ENCODE peak calls at places on chromosomes 12 and 14, in ten cellular contexts. D is putamen; X is stimulated activated CD4-positive, alpha-beta T cell treated with anti-CD3 and anti-CD28 coated beads, Interleukin-2, amount 100 ng/mL, for 4 hours; A is HT-29; M is foreskin fibroblast; I is mesenchymal stem cell; Y is choroid plexus epithelial cell; R is nephron progenitor cell; C is activated CD4-positive, alpha-beta T cell treated with anti-CD3 and anti-CD28 coated beads, Interleukin-2, amount 50 U/mL, for 24 hours; Q is T-helper 2 cell. T is an unnamed sample.

GRCh38 chr12:109291117-109291516 is 18.0 kb downstream of the FOXN4 start:
- DNase-seq in D (no peak), X (no peak), A (no peak), M (no peak), I (no peak), Y (no peak), R (no peak), C (no peak), Q (no peak), T (no peak)

GRCh38 chr14:47674546-47675238 is 713 bp downstream of the MDGA2 start:
- DNase-seq in D (no peak), X (no peak), A (no peak), M (no peak), I (peak), Y (peak), R (peak), C (no peak), Q (no peak), T (no peak)

GRCh38 chr12:30197392-30198047 is 413.8 kb upstream of the TMTC1 start:
- DNase-seq in D (no peak), X (no peak), A (no peak), M (peak), I (peak), Y (peak), R (no peak), C (no peak), Q (no peak), T (no peak)

GRCh38 chr12:54146506-54147145 is 42.2 kb downstream of the SMUG1 start:
- DNase-seq in D (no peak), X (no peak), A (no peak), M (no peak), I (no peak), Y (no peak), R (peak), C (no peak), Q (no peak), T (no peak)

GRCh38 chr14:78950654-78951053 is 780.5 kb downstream of the NRXN3 start:
- DNase-seq in D (no peak), X (no peak), A (no peak), M (peak), I (peak), Y (peak), R (no peak), C (no peak), Q (no peak), T (peak)

GRCh38 chr14:55297611-55298323 is 26.5 kb downstream of the FBXO34 start:
- DNase-seq in D (no peak), X (peak), A (peak), M (no peak), I (no peak), Y (no peak), R (no peak), C (no peak), Q (peak), T (no peak)

GRCh38 chr12:95532851-95533250 is 18.4 kb downstream of the USP44 start:
- DNase-seq in D (no peak), X (no peak), A (no peak), M (peak), I (no peak), Y (peak), R (no peak), C (no peak), Q (no peak), T (peak)

GRCh38 chr12:1171657-1172056 is 180.6 kb downstream of the ERC1 start:
- DNase-seq in D (no peak), X (no peak), A (peak), M (no peak), I (peak), Y (peak), R (peak), C (no peak), Q (no peak), T (no peak)

GRCh38 chr14:103078860-103079587 is 5.0 kb upstream of the LBHD2 start:
- DNase-seq in D (no peak), X (no peak), A (no peak), M (no peak), I (no peak), Y (no peak), R (no peak), C (no peak), Q (no peak), T (no peak)

GRCh38 chr12:67271976-67272375 is 2.8 kb downstream of the CAND1 start:
- DNase-seq in D (no peak), X (no peak), A (no peak), M (peak), I (no peak), Y (peak), R (no peak), C (no peak), Q (no peak), T (peak)

GRCh38 chr12:62434504-62435336 is 31.9 kb upstream of the MON2 start:
- DNase-seq in D (no peak), X (no peak), A (peak), M (no peak), I (no peak), Y (no peak), R (no peak), C (no peak), Q (peak), T (no peak)

GRCh38 chr12:10612954-10613333 is 465 bp downstream of the MAGOHB start:
- DNase-seq in D (no peak), X (no peak), A (peak), M (no peak), I (no peak), Y (peak), R (no peak), C (no peak), Q (peak), T (no peak)

GRCh38 chr12:50057000-50057841 is at the start of gene ASIC1:
- DNase-seq in D (peak), X (peak), A (peak), M (peak), I (peak), Y (peak), R (peak), C (no peak), Q (peak), T (peak)

T was measured in HFFc6.